ENCODE peak calls at places on chromosomes 13 and 19, in eight cellular contexts. S is Caco-2, I is choroid plexus epithelial cell, U is foreskin fibroblast, L is lung, Y is small intestine, T is testis, D is PC-9. B is an unnamed sample.

GRCh38 chr19:6381030-6381750 is 5.5 kb upstream of the PSPN start:
- DNase-seq in L (no peak), Y (no peak), I (no peak), T (no peak), U (no peak), D (no peak), S (no peak), B (no peak)

GRCh38 chr13:95874286-95874685 is 178.9 kb downstream of the UGGT2 start:
- DNase-seq in Y (no peak), D (no peak), L (no peak), S (no peak), I (no peak), T (no peak), U (no peak), B (no peak)

GRCh38 chr13:34128661-34129060 is 310.7 kb downstream of the RFC3 start:
- DNase-seq in U (no peak), T (no peak), S (no peak), Y (no peak), D (no peak), I (no peak), L (no peak), B (no peak)

GRCh38 chr19:6108721-6109633 is 1.3 kb downstream of the RFX2 start:
- DNase-seq in L (peak; percentile 60), D (no peak), I (peak; percentile 63), Y (no peak), S (peak; percentile 37), U (peak; percentile 69), T (peak; percentile 54), B (no peak)

GRCh38 chr19:35545001-35545854 is at the start of gene TMEM147:
- DNase-seq in S (peak; percentile 96), U (peak; percentile 91), I (peak; percentile 86), D (peak; percentile 90), Y (peak; percentile 87), T (peak; percentile 96), L (peak; percentile 91), B (peak; percentile 45)

GRCh38 chr13:35694031-35694430 is 217.5 kb upstream of the MAB21L1 start:
- DNase-seq in I (no peak), S (no peak), T (no peak), Y (no peak), D (no peak), L (no peak), U (no peak), B (no peak)

GRCh38 chr19:40614595-40615411 is 13.6 kb downstream of the LTBP4 start:
- DNase-seq in T (peak; percentile 85), I (peak; percentile 96), S (peak; percentile 90), L (peak; percentile 76), U (peak; percentile 98), Y (peak; percentile 96), D (peak; percentile 91), B (peak; percentile 73)

GRCh38 chr19:39607561-39607960 is 5.2 kb downstream of the LGALS13 start:
- DNase-seq in Y (no peak), D (no peak), I (no peak), L (no peak), S (no peak), U (no peak), T (no peak), B (no peak)

GRCh38 chr19:19538077-19538764 is at the start of gene CILP2:
- DNase-seq in T (peak; percentile 67), S (peak; percentile 75), D (peak; percentile 56), Y (no peak), I (no peak), L (no peak), U (no peak), B (no peak)

GRCh38 chr19:31349160-31349881 is at the start of gene TSHZ3:
- DNase-seq in T (peak; percentile 72), Y (no peak), L (peak; percentile 73), D (no peak), U (peak; percentile 84), S (no peak), I (peak; percentile 94), B (peak; percentile 62)

GRCh38 chr13:100633461-100633860 is 41.1 kb downstream of the TMTC4 start:
- DNase-seq in D (no peak), Y (no peak), S (no peak), I (peak; percentile 74), T (no peak), U (peak; percentile 75), L (no peak), B (peak; percentile 75)

DNA sequence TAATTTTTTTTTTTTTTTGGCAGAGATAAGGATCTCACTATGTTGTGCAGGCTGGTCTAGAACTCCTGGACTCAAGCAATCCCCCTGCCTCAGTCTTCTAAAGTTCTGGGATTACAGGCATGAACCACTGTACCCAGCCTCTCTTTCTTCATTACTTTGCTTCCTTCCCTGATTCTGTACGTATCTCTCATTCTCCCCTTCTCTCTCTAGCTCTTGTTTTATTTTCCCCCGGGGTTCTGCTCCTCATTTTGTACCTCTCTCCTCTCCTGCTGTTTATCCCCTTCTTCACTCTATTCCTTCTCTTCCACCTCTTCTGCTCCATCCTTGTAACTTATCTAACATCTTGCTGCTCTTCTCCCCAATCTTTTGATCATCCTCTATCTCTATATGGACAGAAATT is 46.5 kb downstream of the ZNF611 start:
- DNase-seq in Y (no peak), T (no peak), I (no peak), S (no peak), L (no peak), D (no peak), U (no peak), B (no peak)
- H3K4me3 ChIP-seq in Y (no peak overlapping the region), T (no peak overlapping the region), I (no peak overlapping the region), S (no peak overlapping the region), L (no peak overlapping the region), D (no peak overlapping the region), U (no peak overlapping the region), B (no peak overlapping the region)

DNA sequence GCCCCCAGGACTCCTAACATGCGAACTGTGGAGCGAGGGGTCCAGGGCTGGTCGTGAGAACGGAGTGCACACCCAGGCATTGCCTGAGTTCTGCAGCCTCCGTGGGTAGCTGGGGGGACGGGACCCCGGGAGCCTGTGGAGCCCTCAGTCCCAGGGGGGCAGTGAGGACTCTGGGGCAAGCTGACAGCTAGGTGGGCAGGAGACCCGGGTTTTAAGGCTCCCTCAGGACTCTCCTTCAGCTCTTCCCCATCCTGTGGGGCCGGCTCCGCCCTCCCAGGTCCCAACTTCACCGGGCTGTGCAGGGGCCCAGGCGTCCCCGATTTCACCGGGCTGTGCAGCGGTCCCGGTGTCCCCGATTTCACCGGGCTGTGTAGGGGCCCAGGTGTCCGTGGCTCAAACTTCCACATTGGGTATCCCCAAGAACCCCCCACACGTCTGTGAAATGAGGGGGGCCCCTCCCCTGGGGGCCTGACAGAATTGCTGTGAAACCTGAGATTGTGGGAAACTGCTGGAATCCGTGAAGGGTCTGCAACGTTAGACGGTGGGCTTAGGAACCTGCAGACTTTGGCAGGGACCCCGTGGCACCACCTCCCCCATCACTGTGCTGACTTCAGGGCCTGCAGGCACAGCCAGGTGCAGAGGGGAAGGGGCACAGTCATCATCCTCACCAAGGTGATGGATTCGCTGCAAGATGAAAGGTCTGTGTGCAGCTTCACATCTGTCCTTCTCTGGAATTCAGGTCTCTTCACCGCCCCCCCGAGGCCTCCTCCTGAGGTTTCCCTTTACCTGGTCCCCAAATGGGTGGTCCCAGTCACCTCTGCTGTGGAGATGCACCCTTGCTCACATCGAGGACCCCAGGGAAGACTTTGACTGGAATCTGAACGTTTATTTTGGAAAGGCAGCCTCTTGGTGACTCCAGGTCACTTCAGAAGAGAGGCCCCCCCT is 73.2 kb upstream of the MCF2L start:
- DNase-seq in I (no peak), U (no peak), L (no peak), S (no peak), Y (no peak), T (no peak), D (no peak), B (no peak)
- H3K4me3 ChIP-seq in I (no peak overlapping the region), U (no peak overlapping the region), L (no peak overlapping the region), S (no peak overlapping the region), Y (no peak overlapping the region), T (no peak overlapping the region), D (no peak overlapping the region), B (no peak overlapping the region)

GRCh38 chr19:3398114-3398899 is 31.9 kb downstream of the NFIC start:
- DNase-seq in I (peak; percentile 54), L (peak; percentile 77), T (peak; percentile 88), D (no peak), U (no peak), Y (no peak), S (no peak), B (no peak)
- H3K4me3 ChIP-seq in I (no peak overlapping the region), L (no peak overlapping the region), T (no peak overlapping the region), D (no peak overlapping the region), U (peak overlapping the region; percentile 31), Y (no peak overlapping the region), S (no peak overlapping the region), B (no peak overlapping the region)

GRCh38 chr19:33797821-33798633 is 1.4 kb downstream of the KCTD15 start:
- DNase-seq in T (peak; percentile 66), I (peak; percentile 76), S (no peak), D (no peak), U (no peak), Y (peak; percentile 30), L (peak; percentile 47), B (no peak)

GRCh38 chr19:33800012-33800680 is 3.5 kb downstream of the KCTD15 start:
- DNase-seq in L (no peak), U (no peak), S (no peak), Y (no peak), T (no peak), I (no peak), D (no peak), B (no peak)

GRCh38 chr19:33796164-33797100 is at the start of gene KCTD15:
- DNase-seq in T (peak; percentile 43), U (no peak), D (peak; percentile 37), I (peak; percentile 60), Y (no peak), L (no peak), S (peak; percentile 67), B (no peak)

GRCh38 chr19:33799507-33799906 is 2.8 kb downstream of the KCTD15 start:
- DNase-seq in S (no peak), D (no peak), T (no peak), L (no peak), Y (no peak), I (no peak), U (no peak), B (no peak)

GRCh38 chr19:33798701-33799111 is 2.0 kb downstream of the KCTD15 start:
- DNase-seq in I (peak; percentile 67), Y (no peak), D (no peak), L (no peak), T (no peak), S (no peak), U (no peak), B (no peak)
- H3K4me3 ChIP-seq in I (peak overlapping the region; percentile 71), Y (no peak overlapping the region), D (no peak overlapping the region), L (peak overlapping the region; percentile 18), T (peak overlapping the region; percentile 70), S (no peak overlapping the region), U (peak overlapping the region; percentile 47), B (peak overlapping the region; percentile 78)

DNA sequence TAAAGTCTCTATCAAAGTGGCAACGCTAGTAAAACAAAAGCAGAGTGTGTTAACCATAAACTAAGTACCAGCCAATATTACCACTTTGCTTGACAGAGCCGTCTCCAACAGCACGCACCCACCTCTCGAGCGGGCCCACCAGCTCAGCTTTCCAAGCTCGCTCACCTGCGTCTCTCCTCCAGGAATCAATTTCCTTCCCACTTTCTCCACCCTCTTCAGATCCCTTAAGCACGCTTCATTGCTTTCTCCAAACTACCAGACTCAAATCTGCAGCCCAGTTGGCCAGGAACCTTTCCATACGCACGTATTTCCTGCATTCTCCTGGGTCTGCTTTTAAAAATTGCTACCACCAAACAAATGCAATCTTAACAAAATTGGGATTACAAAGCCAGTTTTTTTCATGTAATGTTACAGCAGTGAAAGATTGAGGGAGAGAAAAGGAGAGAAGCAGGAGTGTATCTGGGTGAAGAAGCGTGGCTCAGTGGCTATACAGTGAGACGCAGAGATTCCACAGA is 1.5 kb downstream of the ENOX1 start:
- DNase-seq in U (no peak), S (no peak), L (no peak), I (no peak), D (no peak), T (no peak), Y (no peak), B (no peak)
- H3K4me3 ChIP-seq in U (peak overlapping the region; percentile 71), S (peak overlapping the region; percentile 84), L (no peak overlapping the region), I (peak overlapping the region; percentile 65), D (peak overlapping the region; percentile 76), T (peak overlapping the region; percentile 57), Y (no peak overlapping the region), B (peak overlapping the region; percentile 67)

B was measured in skeletal muscle cell.